ENCODE peak calls at places on chromosomes 6 and 20, in ten cellular contexts. L is posterior cingulate gyrus; J is NAMALWA; D is CD8-positive, alpha-beta T cell; U is T-helper 2 cell; S is GM06990; Z is H4; M is lower lobe of right lung; O is stimulated activated CD4-positive, alpha-beta T cell treated with anti-CD3 and anti-CD28 coated beads, Interleukin-15, amount 100 ng/mL, for 1 hour; K is DMS79. R is an unnamed sample.

GRCh38 chr20:46945465-46945864 is 50.8 kb downstream of the EYA2 start:
- DNase-seq in J (no peak), L (no peak), K (no peak), U (no peak), S (no peak), Z (no peak), O (no peak), D (no peak), M (no peak), R (no peak)

GRCh38 chr6:43219814-43220213 is 9.5 kb downstream of the DNPH1 start:
- DNase-seq in J (no peak), Z (no peak), K (no peak), U (no peak), O (no peak), L (peak; percentile 12), D (no peak), M (no peak), S (no peak), R (no peak)

GRCh38 chr20:53055668-53056067 is 83.5 kb downstream of the TSHZ2 start:
- DNase-seq in L (no peak), S (no peak), O (no peak), U (no peak), M (no peak), Z (no peak), D (no peak), K (no peak), J (no peak), R (no peak)

GRCh38 chr6:150250826-150251225 is 108.0 kb downstream of the PPP1R14C start:
- DNase-seq in K (no peak), M (no peak), O (no peak), D (no peak), Z (no peak), J (no peak), L (no peak), U (no peak), S (no peak), R (no peak)

GRCh38 chr6:16102208-16102607 is 26.7 kb upstream of the MYLIP start:
- DNase-seq in U (no peak), S (no peak), O (no peak), J (no peak), K (no peak), Z (no peak), D (no peak), M (no peak), L (no peak), R (no peak)

GRCh38 chr20:53926428-53927028 is 143.9 kb downstream of the BCAS1 start:
- DNase-seq in S (peak; percentile 79), J (peak; percentile 91), M (no peak), U (no peak), K (no peak), L (no peak), O (no peak), Z (peak; percentile 96), D (no peak), R (no peak)

GRCh38 chr20:58478141-58478805 is 36.9 kb downstream of the APCDD1L start:
- DNase-seq in K (no peak), D (no peak), S (no peak), Z (no peak), J (no peak), O (no peak), U (no peak), L (no peak), M (no peak), R (no peak)

GRCh38 chr20:43558412-43559146 is at the start of gene SGK2:
- DNase-seq in J (no peak), K (no peak), U (no peak), O (no peak), D (no peak), M (no peak), S (no peak), Z (peak; percentile 39), L (no peak), R (no peak)

GRCh38 chr20:2742934-2743559 is 50.5 kb downstream of the EBF4 start:
- DNase-seq in Z (peak; percentile 62), J (peak; percentile 82), U (peak; percentile 62), D (peak; percentile 78), K (peak; percentile 89), L (no peak), S (no peak), O (peak; percentile 53), M (peak; percentile 63), R (peak; percentile 63)

GRCh38 chr20:16391003-16391402 is 182.2 kb downstream of the KIF16B start:
- DNase-seq in L (no peak), Z (no peak), U (no peak), M (no peak), J (no peak), O (no peak), K (no peak), S (no peak), D (no peak), R (no peak)

GRCh38 chr6:151417477-151417876 is 26.1 kb upstream of the ZBTB2 start:
- DNase-seq in M (no peak), Z (no peak), L (no peak), J (no peak), K (no peak), O (no peak), U (no peak), S (no peak), D (no peak), R (no peak)

GRCh38 chr6:17633465-17634188 is 33.5 kb downstream of the FAM8A1 start:
- DNase-seq in K (no peak), S (no peak), Z (no peak), L (no peak), J (no peak), M (no peak), U (peak; percentile 36), D (peak; percentile 17), O (no peak), R (no peak)

GRCh38 chr20:50872562-50873288 is 58.5 kb downstream of the ADNP start:
- DNase-seq in D (no peak), J (no peak), M (no peak), Z (no peak), K (no peak), O (no peak), U (no peak), L (no peak), S (no peak), R (no peak)

GRCh38 chr20:9989066-9989724 is 45.6 kb upstream of the ANKEF1 start:
- DNase-seq in O (no peak), Z (peak; percentile 38), J (no peak), L (no peak), M (no peak), U (no peak), S (no peak), K (no peak), D (no peak), R (no peak)

GRCh38 chr20:51687071-51687470 is 81.1 kb downstream of the ATP9A start:
- DNase-seq in D (no peak), O (no peak), L (no peak), K (no peak), M (no peak), Z (peak; percentile 63), S (no peak), U (no peak), J (no peak), R (no peak)

GRCh38 chr6:26249709-26249958 is 115.4 kb upstream of the BTN3A2 start:
- DNase-seq in O (no peak), Z (no peak), U (no peak), K (no peak), J (no peak), M (no peak), D (no peak), L (no peak), S (no peak), R (no peak)

GRCh38 chr20:1802385-1803215 is 92.6 kb upstream of the SIRPA start:
- DNase-seq in O (peak; percentile 23), U (no peak), D (peak; percentile 36), K (no peak), S (peak; percentile 74), L (peak; percentile 97), M (peak; percentile 84), J (peak; percentile 58), Z (peak; percentile 39), R (no peak)

GRCh38 chr6:125823180-125823579 is 32.4 kb downstream of the NCOA7 start:
- DNase-seq in O (no peak), M (no peak), Z (no peak), K (no peak), D (no peak), L (no peak), J (no peak), U (no peak), S (no peak), R (no peak)

GRCh38 chr6:26205625-26206574 is 118.7 kb downstream of the HFE start:
- DNase-seq in L (no peak), O (no peak), J (peak; percentile 84), K (no peak), M (no peak), Z (peak; percentile 82), D (no peak), S (no peak), U (peak; percentile 34), R (no peak)

GRCh38 chr6:20605581-20605980 is 71.3 kb downstream of the CDKAL1 start:
- DNase-seq in D (no peak), S (no peak), U (no peak), J (no peak), O (no peak), K (peak; percentile 67), M (no peak), L (no peak), Z (no peak), R (no peak)

GRCh38 chr6:43851204-43851855 is 81.3 kb downstream of the VEGFA start:
- DNase-seq in J (no peak), K (no peak), S (no peak), L (no peak), Z (no peak), M (no peak), D (no peak), O (no peak), U (no peak), R (no peak)

GRCh38 chr20:53599039-53599362 is 5.4 kb upstream of the ZNF217 start:
- DNase-seq in O (no peak), S (no peak), L (no peak), Z (no peak), J (no peak), K (no peak), M (no peak), U (no peak), D (no peak), R (no peak)

GRCh38 chr6:37177083-37177949 is 7.4 kb downstream of the PIM1 start:
- DNase-seq in K (no peak), S (no peak), M (no peak), J (peak; percentile 45), O (no peak), D (no peak), U (no peak), Z (no peak), L (no peak), R (no peak)

GRCh38 chr6:30219244-30219643 is 6.0 kb upstream of the TRIM26 start:
- DNase-seq in M (no peak), K (peak; percentile 54), S (no peak), D (peak; percentile 55), L (no peak), Z (peak; percentile 44), J (peak; percentile 79), O (no peak), U (peak; percentile 12), R (peak; percentile 15)

GRCh38 chr6:72788188-72788587 is 166.3 kb downstream of the KCNQ5 start:
- DNase-seq in M (no peak), L (no peak), Z (no peak), U (no peak), K (no peak), D (no peak), S (no peak), O (no peak), J (no peak), R (no peak)

GRCh38 chr20:32602273-32602672 is 17.1 kb upstream of the NOL4L start:
- DNase-seq in Z (no peak), M (no peak), L (peak; percentile 40), U (no peak), J (no peak), K (no peak), D (no peak), S (no peak), O (no peak), R (no peak)

GRCh38 chr6:125728739-125729138 is 20.7 kb upstream of the HEY2 start:
- DNase-seq in J (no peak), L (no peak), K (no peak), D (no peak), M (no peak), U (no peak), S (no peak), Z (no peak), O (no peak), R (no peak)

GRCh38 chr6:101202975-101203374 is 190.5 kb upstream of the GRIK2 start:
- DNase-seq in L (no peak), K (no peak), S (no peak), D (no peak), U (no peak), O (no peak), M (no peak), Z (no peak), J (no peak), R (no peak)